ENCODE peak calls at places on chromosomes 6 and 20, in eight cellular contexts. One of them, this sample, is unnamed.

GRCh38 chr6:12200025-12200424 is 90.1 kb upstream of the EDN1 start:
- DNase-seq in prostate gland: no peak
- DNase-seq in heart left ventricle: no peak
- DNase-seq in astrocyte of the spinal cord: no peak
- DNase-seq in H7: no peak
- DNase-seq in right lobe of liver: no peak
- DNase-seq in cardiac fibroblast: no peak
- DNase-seq in tibial nerve: no peak
- DNase-seq in this sample: no peak

GRCh38 chr6:20534906-20535305 is 649 bp downstream of the CDKAL1 start:
- DNase-seq in heart left ventricle: no peak
- DNase-seq in H7: no peak
- DNase-seq in astrocyte of the spinal cord: peak; percentile 22
- DNase-seq in right lobe of liver: no peak
- DNase-seq in prostate gland: no peak
- DNase-seq in cardiac fibroblast: no peak
- DNase-seq in tibial nerve: no peak
- DNase-seq in this sample: no peak

GRCh38 chr20:52191436-52192295 is at the start of gene ZFP64:
- DNase-seq in tibial nerve: peak; percentile 49
- DNase-seq in prostate gland: peak; percentile 75
- DNase-seq in cardiac fibroblast: peak; percentile 79
- DNase-seq in H7: peak; percentile 89
- DNase-seq in heart left ventricle: peak; percentile 81
- DNase-seq in right lobe of liver: peak; percentile 85
- DNase-seq in astrocyte of the spinal cord: peak; percentile 83
- DNase-seq in this sample: peak; percentile 35

GRCh38 chr20:58611236-58612020 is 39.7 kb upstream of the STX16 start:
- DNase-seq in tibial nerve: no peak
- DNase-seq in astrocyte of the spinal cord: no peak
- DNase-seq in right lobe of liver: no peak
- DNase-seq in heart left ventricle: no peak
- DNase-seq in prostate gland: peak; percentile 68
- DNase-seq in H7: no peak
- DNase-seq in cardiac fibroblast: no peak
- DNase-seq in this sample: no peak

GRCh38 chr6:111591901-111592461 is 13.7 kb downstream of the TRAF3IP2 start:
- DNase-seq in prostate gland: no peak
- DNase-seq in heart left ventricle: no peak
- DNase-seq in H7: no peak
- DNase-seq in cardiac fibroblast: peak; percentile 34
- DNase-seq in astrocyte of the spinal cord: no peak
- DNase-seq in right lobe of liver: no peak
- DNase-seq in tibial nerve: no peak
- DNase-seq in this sample: peak; percentile 78

GRCh38 chr6:42441661-42442081 is 10.1 kb downstream of the TRERF1 start:
- DNase-seq in H7: peak; percentile 61
- DNase-seq in prostate gland: no peak
- DNase-seq in right lobe of liver: peak; percentile 20
- DNase-seq in tibial nerve: no peak
- DNase-seq in heart left ventricle: no peak
- DNase-seq in astrocyte of the spinal cord: no peak
- DNase-seq in cardiac fibroblast: no peak
- DNase-seq in this sample: no peak

GRCh38 chr6:14129572-14129971 is 12.0 kb downstream of the CD83 start:
- DNase-seq in heart left ventricle: peak; percentile 57
- DNase-seq in astrocyte of the spinal cord: peak; percentile 69
- DNase-seq in H7: peak; percentile 75
- DNase-seq in tibial nerve: no peak
- DNase-seq in prostate gland: peak; percentile 32
- DNase-seq in cardiac fibroblast: peak; percentile 77
- DNase-seq in right lobe of liver: no peak
- DNase-seq in this sample: peak; percentile 34

GRCh38 chr20:36848078-36848660 is 27.8 kb upstream of the TLDC2 start:
- DNase-seq in prostate gland: no peak
- DNase-seq in astrocyte of the spinal cord: peak; percentile 88
- DNase-seq in heart left ventricle: peak; percentile 79
- DNase-seq in cardiac fibroblast: peak; percentile 88
- DNase-seq in tibial nerve: no peak
- DNase-seq in right lobe of liver: no peak
- DNase-seq in H7: no peak
- DNase-seq in this sample: no peak

GRCh38 chr6:167855825-167856425 is 29.2 kb downstream of the AFDN start:
- DNase-seq in prostate gland: no peak
- DNase-seq in heart left ventricle: no peak
- DNase-seq in astrocyte of the spinal cord: peak; percentile 96
- DNase-seq in right lobe of liver: no peak
- DNase-seq in cardiac fibroblast: peak; percentile 99
- DNase-seq in H7: no peak
- DNase-seq in tibial nerve: no peak
- DNase-seq in this sample: peak; percentile 81

GRCh38 chr20:48794360-48794759 is 33.4 kb downstream of the PREX1 start:
- DNase-seq in H7: peak; percentile 87
- DNase-seq in prostate gland: no peak
- DNase-seq in heart left ventricle: no peak
- DNase-seq in astrocyte of the spinal cord: no peak
- DNase-seq in cardiac fibroblast: no peak
- DNase-seq in tibial nerve: no peak
- DNase-seq in right lobe of liver: no peak
- DNase-seq in this sample: no peak

DNA sequence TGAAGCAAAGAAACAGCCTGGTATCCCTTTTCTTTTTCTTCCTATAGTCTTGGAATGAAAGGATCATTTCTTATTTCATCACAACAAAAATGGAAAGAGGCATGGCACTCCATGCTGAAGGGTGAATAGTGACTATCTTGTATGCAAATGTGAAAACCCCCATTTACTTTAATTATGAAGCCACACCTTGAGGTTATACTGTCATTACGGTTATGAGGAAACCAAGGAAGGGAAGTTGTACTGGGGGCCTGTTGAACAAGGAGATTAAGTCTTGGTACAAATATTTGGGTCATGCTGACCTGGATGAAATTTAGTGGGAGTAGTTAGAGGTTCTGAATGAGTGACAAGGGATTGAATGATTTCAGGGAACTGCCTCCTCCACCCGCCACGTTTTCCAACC is 8.7 kb upstream of the STXBP5 start:
- DNase-seq in right lobe of liver: no peak
- DNase-seq in cardiac fibroblast: no peak
- DNase-seq in H7: no peak
- DNase-seq in prostate gland: no peak
- DNase-seq in heart left ventricle: no peak
- DNase-seq in astrocyte of the spinal cord: no peak
- DNase-seq in tibial nerve: no peak
- DNase-seq in this sample: no peak
- H3K4me3 ChIP-seq in right lobe of liver: no peak overlapping the region
- H3K4me3 ChIP-seq in cardiac fibroblast: no peak overlapping the region
- H3K4me3 ChIP-seq in H7: no peak overlapping the region
- H3K4me3 ChIP-seq in prostate gland: no peak overlapping the region
- H3K4me3 ChIP-seq in heart left ventricle: no peak overlapping the region
- H3K4me3 ChIP-seq in astrocyte of the spinal cord: no peak overlapping the region
- H3K4me3 ChIP-seq in tibial nerve: no peak overlapping the region
- H3K4me3 ChIP-seq in this sample: no peak overlapping the region

GRCh38 chr6:137749595-137750215 is 117.4 kb upstream of the TNFAIP3 start:
- DNase-seq in tibial nerve: no peak
- DNase-seq in heart left ventricle: no peak
- DNase-seq in cardiac fibroblast: peak; percentile 84
- DNase-seq in prostate gland: no peak
- DNase-seq in right lobe of liver: no peak
- DNase-seq in astrocyte of the spinal cord: no peak
- DNase-seq in H7: no peak
- DNase-seq in this sample: no peak

GRCh38 chr6:137751768-137752560 is 115.1 kb upstream of the TNFAIP3 start:
- DNase-seq in right lobe of liver: no peak
- DNase-seq in heart left ventricle: no peak
- DNase-seq in cardiac fibroblast: no peak
- DNase-seq in astrocyte of the spinal cord: no peak
- DNase-seq in H7: no peak
- DNase-seq in prostate gland: no peak
- DNase-seq in tibial nerve: no peak
- DNase-seq in this sample: no peak

GRCh38 chr6:137746264-137746663 is 120.8 kb upstream of the TNFAIP3 start:
- DNase-seq in H7: no peak
- DNase-seq in prostate gland: no peak
- DNase-seq in right lobe of liver: no peak
- DNase-seq in tibial nerve: no peak
- DNase-seq in cardiac fibroblast: no peak
- DNase-seq in astrocyte of the spinal cord: no peak
- DNase-seq in heart left ventricle: no peak
- DNase-seq in this sample: no peak

GRCh38 chr6:137754366-137754765 is 112.7 kb upstream of the TNFAIP3 start:
- DNase-seq in astrocyte of the spinal cord: no peak
- DNase-seq in heart left ventricle: no peak
- DNase-seq in cardiac fibroblast: no peak
- DNase-seq in right lobe of liver: no peak
- DNase-seq in H7: no peak
- DNase-seq in prostate gland: no peak
- DNase-seq in tibial nerve: no peak
- DNase-seq in this sample: no peak

DNA sequence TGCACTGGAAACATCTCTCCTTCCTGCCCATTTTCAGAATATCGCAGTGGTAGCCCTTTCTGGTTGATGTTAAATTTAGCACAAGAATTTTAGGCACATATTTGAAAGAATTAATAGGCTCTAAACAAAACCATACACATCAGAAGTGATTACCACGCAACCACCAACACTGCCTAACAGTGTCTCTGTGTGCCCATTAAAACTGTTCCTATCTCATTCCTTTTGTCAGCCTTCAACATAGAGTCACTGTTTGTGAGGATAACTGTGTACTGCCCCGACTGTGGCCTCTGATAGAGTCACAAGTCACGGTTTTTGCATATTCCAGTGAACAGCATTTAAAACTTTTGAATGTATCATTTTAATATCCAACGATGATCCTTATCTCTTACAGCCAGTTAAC is 116.8 kb upstream of the TNFAIP3 start:
- DNase-seq in cardiac fibroblast: no peak
- DNase-seq in right lobe of liver: no peak
- DNase-seq in H7: no peak
- DNase-seq in prostate gland: no peak
- DNase-seq in heart left ventricle: no peak
- DNase-seq in astrocyte of the spinal cord: no peak
- DNase-seq in tibial nerve: no peak
- DNase-seq in this sample: no peak
- H3K4me3 ChIP-seq in cardiac fibroblast: no peak overlapping the region
- H3K4me3 ChIP-seq in right lobe of liver: no peak overlapping the region
- H3K4me3 ChIP-seq in H7: no peak overlapping the region
- H3K4me3 ChIP-seq in prostate gland: no peak overlapping the region
- H3K4me3 ChIP-seq in heart left ventricle: no peak overlapping the region
- H3K4me3 ChIP-seq in astrocyte of the spinal cord: no peak overlapping the region
- H3K4me3 ChIP-seq in tibial nerve: no peak overlapping the region
- H3K4me3 ChIP-seq in this sample: no peak overlapping the region

GRCh38 chr6:149938571-149939462 is 3.0 kb upstream of the ULBP2 start:
- DNase-seq in right lobe of liver: no peak
- DNase-seq in heart left ventricle: no peak
- DNase-seq in astrocyte of the spinal cord: no peak
- DNase-seq in tibial nerve: no peak
- DNase-seq in H7: peak; percentile 61
- DNase-seq in cardiac fibroblast: no peak
- DNase-seq in prostate gland: no peak
- DNase-seq in this sample: no peak

GRCh38 chr6:149939909-149940672 is 1.7 kb upstream of the ULBP2 start:
- DNase-seq in cardiac fibroblast: no peak
- DNase-seq in H7: no peak
- DNase-seq in heart left ventricle: no peak
- DNase-seq in tibial nerve: no peak
- DNase-seq in prostate gland: no peak
- DNase-seq in right lobe of liver: no peak
- DNase-seq in astrocyte of the spinal cord: no peak
- DNase-seq in this sample: no peak

GRCh38 chr6:149940673-149940984 is 1.2 kb upstream of the ULBP2 start:
- DNase-seq in prostate gland: no peak
- DNase-seq in astrocyte of the spinal cord: no peak
- DNase-seq in cardiac fibroblast: no peak
- DNase-seq in H7: no peak
- DNase-seq in right lobe of liver: no peak
- DNase-seq in heart left ventricle: no peak
- DNase-seq in tibial nerve: no peak
- DNase-seq in this sample: no peak

GRCh38 chr6:149941583-149942460 is at the start of gene ULBP2:
- DNase-seq in H7: peak; percentile 96
- DNase-seq in prostate gland: peak; percentile 70
- DNase-seq in tibial nerve: no peak
- DNase-seq in astrocyte of the spinal cord: peak; percentile 96
- DNase-seq in cardiac fibroblast: peak; percentile 98
- DNase-seq in heart left ventricle: peak; percentile 90
- DNase-seq in right lobe of liver: peak; percentile 80
- DNase-seq in this sample: peak; percentile 81

DNA sequence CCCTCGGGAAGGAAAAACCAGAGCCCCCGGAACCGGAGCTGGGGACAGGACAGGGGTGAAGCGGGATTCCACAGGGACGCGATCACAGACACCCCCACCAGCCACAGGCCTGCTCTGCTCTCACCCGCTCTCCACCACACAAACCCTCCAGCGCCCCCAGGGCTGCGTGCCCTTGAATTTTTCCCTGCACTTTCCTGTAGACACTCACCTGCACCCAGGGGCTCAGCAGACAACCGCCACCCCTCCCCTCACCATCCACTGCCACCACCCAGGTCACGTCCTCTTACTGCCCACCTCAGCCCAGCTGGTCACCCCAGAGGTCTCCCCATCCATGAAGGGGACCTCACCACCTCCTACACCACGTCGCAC is 631 bp downstream of the ULBP2 start:
- DNase-seq in right lobe of liver: no peak
- DNase-seq in H7: no peak
- DNase-seq in tibial nerve: no peak
- DNase-seq in heart left ventricle: no peak
- DNase-seq in astrocyte of the spinal cord: no peak
- DNase-seq in cardiac fibroblast: no peak
- DNase-seq in prostate gland: no peak
- DNase-seq in this sample: no peak
- H3K4me3 ChIP-seq in right lobe of liver: peak overlapping the region; percentile 52
- H3K4me3 ChIP-seq in H7: peak overlapping the region; percentile 47
- H3K4me3 ChIP-seq in tibial nerve: peak overlapping the region; percentile 50
- H3K4me3 ChIP-seq in heart left ventricle: peak overlapping the region; percentile 63
- H3K4me3 ChIP-seq in astrocyte of the spinal cord: peak overlapping the region; percentile 78
- H3K4me3 ChIP-seq in cardiac fibroblast: peak overlapping the region; percentile 74
- H3K4me3 ChIP-seq in prostate gland: peak overlapping the region; percentile 32
- H3K4me3 ChIP-seq in this sample: peak overlapping the region; percentile 98

DNA sequence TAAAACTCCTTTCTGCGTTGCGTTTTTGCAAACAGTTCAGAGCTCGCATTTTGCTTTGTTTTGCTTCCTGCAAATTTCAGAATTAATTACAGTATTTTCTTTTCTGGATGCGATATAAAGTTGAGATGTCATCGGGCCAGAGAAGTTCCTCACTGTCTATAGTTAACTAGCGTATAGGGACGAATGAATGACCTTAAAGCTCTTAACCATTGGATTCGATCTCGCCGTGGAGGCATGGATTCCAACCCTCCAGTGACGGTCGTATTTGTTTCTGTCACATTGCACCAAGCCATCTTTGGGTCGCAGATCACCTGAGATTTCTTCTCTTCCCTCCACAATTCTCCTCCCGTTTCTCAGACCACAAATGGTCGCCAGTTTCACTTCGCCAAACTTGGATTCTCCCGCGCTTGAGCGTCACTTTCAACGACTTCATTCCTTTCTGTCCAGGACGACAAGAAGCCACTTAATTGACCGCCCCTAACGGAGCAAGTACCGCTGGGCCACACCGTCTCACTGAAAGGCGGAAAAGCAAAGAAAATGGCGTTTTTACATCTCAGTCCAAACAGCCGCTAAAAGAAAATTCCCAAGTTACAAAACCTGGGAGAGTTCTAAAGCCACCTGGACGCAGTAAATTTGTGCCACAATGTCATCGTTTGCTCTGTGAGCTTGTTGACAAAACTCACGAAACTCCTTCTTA is 85.3 kb upstream of the ZNF184 start:
- DNase-seq in prostate gland: no peak
- DNase-seq in astrocyte of the spinal cord: no peak
- DNase-seq in right lobe of liver: no peak
- DNase-seq in H7: no peak
- DNase-seq in tibial nerve: no peak
- DNase-seq in cardiac fibroblast: no peak
- DNase-seq in heart left ventricle: no peak
- DNase-seq in this sample: no peak
- H3K4me3 ChIP-seq in prostate gland: no peak overlapping the region
- H3K4me3 ChIP-seq in astrocyte of the spinal cord: peak overlapping the region; percentile 12
- H3K4me3 ChIP-seq in right lobe of liver: no peak overlapping the region
- H3K4me3 ChIP-seq in H7: peak overlapping the region; percentile 25
- H3K4me3 ChIP-seq in tibial nerve: no peak overlapping the region
- H3K4me3 ChIP-seq in cardiac fibroblast: no peak overlapping the region
- H3K4me3 ChIP-seq in heart left ventricle: no peak overlapping the region
- H3K4me3 ChIP-seq in this sample: peak overlapping the region; percentile 23

This sample was measured in AG09309.